ENCODE peak calls at places on chromosomes 3 and 15, in nine cellular contexts. T, A, R, G, V, K, D, J and P are unnamed samples.

GRCh38 chr3:28317438-28318022 is 31.0 kb upstream of the ZCWPW2 start:
- DNase-seq in T (no peak), A (no peak), R (peak), G (no peak), V (no peak), K (peak), D (peak), J (no peak), P (no peak)

GRCh38 chr15:65633752-65634151 is 12.0 kb downstream of the SLC24A1 start:
- DNase-seq in T (no peak), A (no peak), R (no peak), G (no peak), V (no peak), K (no peak), D (no peak), J (no peak), P (no peak)

GRCh38 chr3:192005989-192006388 is 545.0 kb downstream of the PYDC2 start:
- DNase-seq in T (no peak), A (no peak), R (no peak), G (no peak), V (no peak), K (no peak), D (no peak), J (no peak), P (no peak)

GRCh38 chr3:144162042-144162441 is 190.4 kb downstream of the DIPK2A start:
- DNase-seq in T (no peak), A (peak), R (no peak), G (peak), V (peak), K (peak), D (no peak), J (no peak), P (no peak)

GRCh38 chr15:92306662-92307061 is 87.0 kb upstream of the ST8SIA2 start:
- DNase-seq in T (no peak), A (no peak), R (no peak), G (no peak), V (no peak), K (peak), D (no peak), J (no peak), P (no peak)

GRCh38 chr15:70271422-70272088 is 173.8 kb upstream of the TLE3 start:
- DNase-seq in T (peak), A (peak), R (no peak), G (peak), V (peak), K (peak), D (no peak), J (peak), P (peak)

GRCh38 chr3:127264292-127264691 is 23.6 kb downstream of the PRR20G start:
- DNase-seq in T (no peak), A (no peak), R (peak), G (no peak), V (no peak), K (no peak), D (no peak), J (no peak), P (no peak)

GRCh38 chr3:39753361-39753760 is 56.0 kb upstream of the MYRIP start:
- DNase-seq in T (no peak), A (no peak), R (no peak), G (no peak), V (no peak), K (no peak), D (no peak), J (no peak), P (no peak)

GRCh38 chr15:80744826-80745225 is 34.3 kb upstream of the CEMIP start:
- DNase-seq in T (no peak), A (peak), R (no peak), G (no peak), V (no peak), K (no peak), D (no peak), J (no peak), P (no peak)

DNA sequence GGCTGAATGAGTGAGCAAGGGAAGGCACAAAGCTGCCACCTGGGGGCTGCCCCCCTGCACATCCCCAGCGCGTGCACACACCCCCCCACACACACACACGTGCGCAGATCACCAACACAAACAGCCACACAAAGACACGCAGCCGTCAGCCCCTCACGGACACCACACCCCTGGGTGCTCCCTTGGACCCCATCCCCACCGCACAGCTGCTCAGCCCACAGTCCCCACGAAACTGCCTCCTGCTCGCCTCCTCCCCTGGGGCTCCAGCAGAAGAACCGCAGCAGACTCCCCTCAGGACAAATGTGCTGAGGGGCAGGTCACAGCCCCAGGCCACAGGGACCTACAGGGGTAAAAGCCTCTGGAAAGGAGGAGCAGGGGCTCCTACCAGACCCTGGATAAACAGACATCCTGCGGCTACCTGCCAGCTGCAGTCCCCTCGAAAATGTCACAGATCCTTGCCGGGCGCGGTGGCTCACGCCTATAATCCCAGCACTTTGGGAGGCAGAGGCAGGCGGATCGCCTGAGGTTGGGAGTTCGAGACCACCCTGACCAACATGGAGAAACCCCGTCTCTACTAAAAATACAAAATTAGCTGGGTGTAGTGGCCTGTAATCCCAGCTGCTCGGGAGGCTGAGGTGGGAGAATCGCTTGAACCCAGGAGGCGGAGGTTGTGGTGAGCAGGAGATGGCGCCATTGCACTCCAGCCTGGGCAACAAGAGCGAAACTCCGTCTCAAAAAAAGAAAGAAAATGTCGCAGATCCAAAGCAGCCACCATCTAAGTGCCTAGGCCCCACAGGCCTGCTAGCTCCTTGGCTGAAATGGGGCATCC is 6.5 kb downstream of the TWF2 start:
- DNase-seq in T (peak), A (no peak), R (no peak), G (no peak), V (no peak), K (no peak), D (no peak), J (no peak), P (no peak)
- TF ChIP-seq CTCF in T (peak), A (no peak), R (peak), G (no peak), V (no peak), K (peak), D (no peak), J (no peak), P (peak)

DNA sequence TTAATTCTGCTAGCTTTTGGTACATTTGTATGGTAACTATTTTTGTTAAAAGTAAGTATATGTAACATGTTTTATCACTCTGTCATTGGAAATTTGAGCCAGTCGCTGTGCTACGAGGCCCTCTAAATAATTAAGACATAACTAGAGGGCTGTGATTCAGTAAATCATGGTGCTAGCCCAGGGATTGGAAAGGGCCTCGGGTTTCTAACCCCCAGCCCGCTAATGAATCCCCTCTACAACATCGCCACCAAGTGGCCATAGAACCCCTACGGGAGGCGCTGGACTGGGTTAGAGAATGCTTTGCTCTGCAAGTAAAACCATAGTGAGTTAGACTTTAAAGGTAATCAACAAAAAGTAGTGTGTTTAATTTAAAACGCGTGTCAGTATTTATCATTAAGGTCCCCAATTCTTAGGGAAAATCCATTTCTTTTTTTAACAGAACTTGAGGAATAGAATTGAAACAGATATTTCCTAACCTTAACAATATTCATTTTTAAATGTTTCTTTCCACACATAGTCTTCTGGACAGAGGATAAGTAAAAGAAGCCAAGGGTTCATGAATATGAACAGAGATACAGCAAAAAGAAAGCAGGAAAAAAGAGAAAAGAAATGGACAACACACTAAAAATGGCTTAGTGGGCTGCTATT is 744.7 kb downstream of the EPHA3 start:
- DNase-seq in T (no peak), A (no peak), R (no peak), G (no peak), V (no peak), K (peak), D (no peak), J (no peak), P (no peak)
- TF ChIP-seq CTCF in T (peak), A (no peak), R (peak), G (peak), V (peak), K (peak), D (no peak), J (no peak), P (no peak)

GRCh38 chr15:68654786-68655560 is 76.2 kb downstream of the CORO2B start:
- DNase-seq in T (no peak), A (no peak), R (no peak), G (no peak), V (no peak), K (no peak), D (no peak), J (peak), P (no peak)

GRCh38 chr15:68655686-68656437 is 77.1 kb downstream of the CORO2B start:
- DNase-seq in T (no peak), A (no peak), R (no peak), G (no peak), V (no peak), K (no peak), D (no peak), J (peak), P (no peak)

GRCh38 chr15:68656438-68656739 is 77.6 kb downstream of the CORO2B start:
- DNase-seq in T (no peak), A (no peak), R (no peak), G (no peak), V (no peak), K (no peak), D (no peak), J (no peak), P (no peak)

GRCh38 chr15:68658151-68658550 is 79.4 kb downstream of the CORO2B start:
- DNase-seq in T (no peak), A (no peak), R (no peak), G (no peak), V (no peak), K (no peak), D (no peak), J (peak), P (no peak)

DNA sequence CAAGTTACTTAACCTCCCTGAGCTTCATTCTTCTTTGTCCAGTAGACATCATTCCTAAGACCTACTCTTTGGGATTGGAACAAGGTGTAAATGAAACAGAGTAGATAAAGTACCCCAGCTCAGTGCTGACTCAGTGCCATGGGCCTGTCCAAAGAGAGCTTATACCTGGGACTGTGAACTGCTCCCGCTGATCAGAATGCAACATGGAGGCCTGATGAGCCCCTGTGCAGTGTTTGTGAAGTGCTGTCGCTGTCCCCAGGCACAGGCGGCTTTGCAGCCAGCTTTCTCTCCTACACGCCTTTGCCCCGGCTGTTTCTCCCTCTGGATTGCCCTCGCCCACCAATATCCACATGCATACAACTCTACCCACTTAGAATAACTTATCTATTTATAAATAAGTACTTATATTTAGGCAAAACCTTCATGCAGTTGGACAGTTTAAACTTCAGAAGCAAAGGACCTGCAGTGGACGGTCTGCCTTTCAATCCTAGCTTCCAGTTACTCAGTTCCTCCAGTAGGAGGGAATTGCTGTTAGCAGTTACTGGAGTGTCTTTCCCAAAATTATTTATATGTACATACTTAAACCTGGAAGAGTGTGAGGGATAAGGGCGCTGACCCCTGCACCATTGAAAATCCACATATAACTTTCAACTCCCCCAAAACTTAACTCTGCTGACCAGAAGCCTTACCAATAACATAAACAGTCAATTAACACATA is 80.0 kb downstream of the CORO2B start:
- DNase-seq in T (no peak), A (no peak), R (no peak), G (no peak), V (no peak), K (no peak), D (no peak), J (peak), P (no peak)
- TF ChIP-seq CTCF in T (no peak), A (no peak), R (no peak), G (peak), V (no peak), K (no peak), D (no peak), J (no peak), P (no peak)

DNA sequence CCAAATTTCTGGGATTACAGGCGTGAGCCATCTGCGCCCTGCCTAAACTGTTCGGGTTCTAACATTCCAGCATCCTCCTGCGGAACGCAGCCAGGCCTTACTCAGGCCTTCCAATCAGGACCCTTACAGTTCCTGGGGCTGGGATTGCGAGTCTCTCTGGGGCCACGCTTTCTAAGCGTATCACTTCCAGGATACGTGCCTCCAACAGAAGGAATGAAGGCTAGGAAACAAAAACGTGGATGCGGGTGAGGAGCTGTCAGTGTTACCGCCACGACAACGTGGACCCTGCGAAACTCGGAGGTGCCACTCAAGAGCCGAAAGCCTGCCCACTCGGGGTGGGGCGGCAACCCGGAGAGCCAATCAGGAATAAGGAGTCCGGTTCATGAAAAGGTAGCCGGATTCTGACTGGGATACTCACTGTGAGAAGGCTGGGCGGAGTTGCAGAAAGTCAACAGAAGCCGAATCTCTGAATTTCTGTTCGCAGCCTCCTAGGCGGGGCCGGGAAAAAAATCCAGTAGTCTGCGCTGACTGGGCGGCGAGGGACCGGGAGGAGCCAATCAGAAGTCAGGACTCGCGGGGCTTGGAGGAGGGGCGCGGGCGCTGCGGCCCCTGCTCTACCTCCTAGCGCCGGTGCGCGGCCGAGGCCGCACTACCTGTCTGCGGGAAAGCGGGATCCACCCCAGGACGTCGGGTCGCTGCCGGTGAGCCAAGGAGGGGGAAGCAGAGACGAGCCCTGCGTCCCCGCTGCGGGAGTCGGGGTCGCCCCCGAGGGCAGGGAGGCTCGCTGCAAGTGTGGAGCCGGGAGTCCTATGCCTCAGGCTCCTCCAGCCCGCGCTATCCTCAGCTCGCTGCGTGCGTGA is at the start of gene HYKK:
- DNase-seq in T (peak), A (peak), R (peak), G (peak), V (peak), K (peak), D (peak), J (peak), P (peak)
- TF ChIP-seq CTCF in T (peak), A (no peak), R (no peak), G (peak), V (no peak), K (peak), D (no peak), J (no peak), P (no peak)

DNA sequence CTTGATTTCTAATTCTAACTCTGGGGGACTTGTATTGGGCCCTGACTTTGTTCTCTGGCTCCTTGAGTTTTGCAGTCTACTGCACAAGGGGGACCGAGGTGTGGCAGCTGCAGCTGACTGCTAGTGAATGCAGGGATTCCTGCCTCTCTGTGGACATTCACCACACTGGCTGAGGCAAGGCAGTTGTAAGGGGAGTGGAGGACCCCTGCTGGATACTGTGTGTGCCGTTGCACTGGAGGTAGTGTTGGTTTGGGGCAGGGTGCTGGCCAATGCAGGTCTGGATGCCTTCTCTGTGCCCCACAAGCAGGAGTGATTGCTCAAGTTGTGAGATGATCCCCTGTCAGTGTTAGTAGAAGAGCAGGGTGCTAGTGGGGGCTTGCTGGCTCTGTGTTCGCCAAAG is 626.1 kb downstream of the SQOR start:
- DNase-seq in T (no peak), A (no peak), R (no peak), G (no peak), V (no peak), K (no peak), D (no peak), J (no peak), P (no peak)
- TF ChIP-seq CTCF in T (no peak), A (no peak), R (no peak), G (peak), V (no peak), K (no peak), D (no peak), J (no peak), P (no peak)

GRCh38 chr3:142886938-142887337 is 1.9 kb downstream of the PCOLCE2 start:
- DNase-seq in T (no peak), A (peak), R (no peak), G (no peak), V (no peak), K (peak), D (no peak), J (no peak), P (no peak)

GRCh38 chr3:142890592-142890991 is 1.7 kb upstream of the PCOLCE2 start:
- DNase-seq in T (no peak), A (peak), R (no peak), G (no peak), V (no peak), K (no peak), D (no peak), J (no peak), P (no peak)

GRCh38 chr3:142888099-142888483 is 792 bp downstream of the PCOLCE2 start:
- DNase-seq in T (no peak), A (no peak), R (peak), G (no peak), V (no peak), K (no peak), D (no peak), J (no peak), P (no peak)

GRCh38 chr3:142889263-142890014 is 556 bp upstream of the PCOLCE2 start:
- DNase-seq in T (no peak), A (no peak), R (no peak), G (no peak), V (no peak), K (no peak), D (no peak), J (no peak), P (no peak)

DNA sequence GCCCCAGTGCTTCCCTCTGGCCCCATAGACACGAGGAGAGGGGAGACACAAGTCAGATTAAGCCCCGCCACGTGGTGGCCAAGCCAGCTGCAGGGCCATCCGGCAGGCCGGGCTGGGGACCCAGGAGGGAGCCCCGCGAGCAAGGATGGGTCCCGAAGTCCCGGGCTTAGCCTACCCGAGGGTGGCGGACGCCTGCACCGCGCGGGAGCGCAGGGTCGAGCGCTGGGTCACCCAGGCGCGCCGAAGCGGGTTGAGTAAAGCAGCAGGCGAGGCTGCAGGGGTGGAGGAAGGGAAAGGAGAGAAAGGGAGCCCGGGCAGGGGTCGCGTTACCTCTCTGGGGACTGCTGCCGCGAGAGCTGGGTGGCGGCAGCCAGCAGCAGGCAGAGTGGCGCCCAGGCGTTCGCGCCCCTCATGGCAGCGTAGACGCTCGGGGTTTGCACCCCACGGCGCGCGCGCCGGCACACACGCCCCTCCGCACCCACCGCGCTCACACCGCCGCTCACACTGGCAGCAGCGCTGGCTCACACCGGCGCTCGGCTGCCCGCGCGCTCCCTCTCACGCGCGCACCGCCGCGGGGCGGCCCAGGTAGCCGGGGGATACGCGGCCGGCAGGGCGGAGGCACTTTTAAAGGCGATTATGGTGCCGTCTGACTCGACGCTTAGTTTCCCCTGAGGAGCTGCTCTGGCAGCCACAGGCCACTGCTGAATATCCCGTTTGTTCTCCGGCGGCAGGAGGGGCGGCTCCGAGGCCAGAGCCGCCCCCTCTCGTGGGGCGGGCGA is at the start of gene PCOLCE2:
- DNase-seq in T (peak), A (no peak), R (peak), G (no peak), V (no peak), K (peak), D (peak), J (peak), P (no peak)
- TF ChIP-seq CTCF in T (no peak), A (no peak), R (no peak), G (no peak), V (no peak), K (no peak), D (no peak), J (no peak), P (no peak)

DNA sequence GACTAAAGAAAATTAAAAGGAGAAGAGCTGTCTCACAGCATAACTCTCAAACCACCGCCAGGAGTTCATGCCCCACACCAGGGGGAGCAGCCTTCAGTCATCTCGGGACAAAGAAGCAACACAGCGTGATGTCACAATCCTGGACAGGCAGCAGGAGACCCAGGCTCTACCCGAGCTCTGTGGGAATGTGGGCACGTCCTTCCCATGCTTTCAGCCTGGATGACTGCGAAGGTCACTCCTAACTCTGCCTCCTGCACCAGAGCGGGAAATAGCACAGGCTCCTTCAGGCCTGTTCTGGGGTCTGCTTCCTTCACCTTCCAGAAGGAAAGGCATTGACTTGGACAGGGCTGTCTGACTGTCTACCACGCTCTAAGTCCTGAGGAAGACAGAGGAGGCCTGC is 31.3 kb downstream of the NOX5 start:
- DNase-seq in T (no peak), A (no peak), R (no peak), G (no peak), V (no peak), K (no peak), D (no peak), J (no peak), P (no peak)
- TF ChIP-seq CTCF in T (no peak), A (no peak), R (no peak), G (peak), V (peak), K (no peak), D (no peak), J (no peak), P (no peak)